ENCODE peak calls at places on chromosomes 2 and 18, in nine cellular contexts. One of them, this sample, is unnamed.

GRCh38 chr18:22439447-22439846 is 21.7 kb upstream of the CTAGE1 start:
- DNase-seq in sigmoid colon: no peak
- DNase-seq in cardiac muscle cell: peak; percentile 56
- DNase-seq in adrenal gland: no peak
- DNase-seq in endodermal cell: no peak
- DNase-seq in left lung: no peak
- DNase-seq in astrocyte: peak; percentile 37
- DNase-seq in right atrium auricular region: no peak
- DNase-seq in uterus: no peak
- DNase-seq in this sample: no peak

GRCh38 chr2:58042486-58042970 is 4.1 kb upstream of the VRK2 start:
- DNase-seq in uterus: no peak
- DNase-seq in left lung: no peak
- DNase-seq in astrocyte: peak; percentile 93
- DNase-seq in cardiac muscle cell: peak; percentile 92
- DNase-seq in endodermal cell: no peak
- DNase-seq in right atrium auricular region: no peak
- DNase-seq in sigmoid colon: no peak
- DNase-seq in adrenal gland: peak; percentile 74
- DNase-seq in this sample: no peak

GRCh38 chr18:71442830-71443229 is 1101.3 kb downstream of the CBLN2 start:
- DNase-seq in uterus: no peak
- DNase-seq in left lung: no peak
- DNase-seq in adrenal gland: no peak
- DNase-seq in right atrium auricular region: no peak
- DNase-seq in astrocyte: peak; percentile 86
- DNase-seq in sigmoid colon: no peak
- DNase-seq in cardiac muscle cell: peak; percentile 82
- DNase-seq in endodermal cell: no peak
- DNase-seq in this sample: no peak

GRCh38 chr2:109624339-109624738 is 10.2 kb downstream of the SOWAHC start:
- DNase-seq in endodermal cell: no peak
- DNase-seq in astrocyte: no peak
- DNase-seq in uterus: no peak
- DNase-seq in adrenal gland: no peak
- DNase-seq in left lung: no peak
- DNase-seq in sigmoid colon: no peak
- DNase-seq in right atrium auricular region: no peak
- DNase-seq in cardiac muscle cell: no peak
- DNase-seq in this sample: no peak

GRCh38 chr2:53787255-53787910 is 539 bp downstream of the ERLEC1 start:
- DNase-seq in adrenal gland: no peak
- DNase-seq in astrocyte: peak; percentile 44
- DNase-seq in left lung: no peak
- DNase-seq in cardiac muscle cell: peak; percentile 14
- DNase-seq in uterus: no peak
- DNase-seq in right atrium auricular region: no peak
- DNase-seq in endodermal cell: peak; percentile 53
- DNase-seq in sigmoid colon: no peak
- DNase-seq in this sample: no peak

GRCh38 chr2:171522057-171522803 is at the start of gene CYBRD1:
- DNase-seq in astrocyte: peak; percentile 71
- DNase-seq in left lung: peak; percentile 94
- DNase-seq in adrenal gland: peak; percentile 88
- DNase-seq in right atrium auricular region: peak; percentile 90
- DNase-seq in sigmoid colon: peak; percentile 96
- DNase-seq in endodermal cell: peak; percentile 88
- DNase-seq in uterus: peak; percentile 85
- DNase-seq in cardiac muscle cell: peak; percentile 94
- DNase-seq in this sample: peak; percentile 84

GRCh38 chr2:237435844-237436590 is 22.1 kb upstream of the COL6A3 start:
- DNase-seq in left lung: no peak
- DNase-seq in right atrium auricular region: peak; percentile 73
- DNase-seq in adrenal gland: no peak
- DNase-seq in cardiac muscle cell: peak; percentile 93
- DNase-seq in astrocyte: peak; percentile 87
- DNase-seq in sigmoid colon: no peak
- DNase-seq in endodermal cell: no peak
- DNase-seq in uterus: peak; percentile 72
- DNase-seq in this sample: no peak

GRCh38 chr2:237201461-237202287 is 116.0 kb downstream of the COPS8 start:
- DNase-seq in cardiac muscle cell: peak; percentile 81
- DNase-seq in left lung: no peak
- DNase-seq in astrocyte: peak; percentile 98
- DNase-seq in sigmoid colon: peak; percentile 67
- DNase-seq in adrenal gland: peak; percentile 92
- DNase-seq in endodermal cell: peak; percentile 72
- DNase-seq in uterus: peak; percentile 49
- DNase-seq in right atrium auricular region: peak; percentile 72
- DNase-seq in this sample: peak; percentile 70

GRCh38 chr2:66173635-66174034 is 261.3 kb upstream of the MEIS1 start:
- DNase-seq in adrenal gland: no peak
- DNase-seq in uterus: no peak
- DNase-seq in right atrium auricular region: no peak
- DNase-seq in left lung: no peak
- DNase-seq in endodermal cell: no peak
- DNase-seq in sigmoid colon: no peak
- DNase-seq in cardiac muscle cell: no peak
- DNase-seq in astrocyte: no peak
- DNase-seq in this sample: no peak

GRCh38 chr2:60958361-60958760 is 59.2 kb upstream of the PEX13 start:
- DNase-seq in adrenal gland: no peak
- DNase-seq in left lung: no peak
- DNase-seq in astrocyte: peak; percentile 39
- DNase-seq in sigmoid colon: no peak
- DNase-seq in right atrium auricular region: no peak
- DNase-seq in uterus: no peak
- DNase-seq in cardiac muscle cell: no peak
- DNase-seq in endodermal cell: no peak
- DNase-seq in this sample: no peak

GRCh38 chr2:231385429-231385828 is 10.1 kb upstream of the B3GNT7 start:
- DNase-seq in sigmoid colon: no peak
- DNase-seq in uterus: no peak
- DNase-seq in left lung: peak; percentile 38
- DNase-seq in adrenal gland: no peak
- DNase-seq in right atrium auricular region: no peak
- DNase-seq in astrocyte: no peak
- DNase-seq in cardiac muscle cell: no peak
- DNase-seq in endodermal cell: no peak
- DNase-seq in this sample: no peak

GRCh38 chr2:46010925-46011490 is 286.2 kb upstream of the EPAS1 start:
- DNase-seq in astrocyte: no peak
- DNase-seq in right atrium auricular region: no peak
- DNase-seq in adrenal gland: no peak
- DNase-seq in sigmoid colon: no peak
- DNase-seq in endodermal cell: no peak
- DNase-seq in uterus: no peak
- DNase-seq in left lung: no peak
- DNase-seq in cardiac muscle cell: peak; percentile 75
- DNase-seq in this sample: no peak

GRCh38 chr2:195543902-195544894 is 112.8 kb upstream of the SLC39A10 start:
- DNase-seq in left lung: peak; percentile 19
- DNase-seq in adrenal gland: no peak
- DNase-seq in endodermal cell: no peak
- DNase-seq in right atrium auricular region: no peak
- DNase-seq in astrocyte: peak; percentile 66
- DNase-seq in uterus: no peak
- DNase-seq in cardiac muscle cell: peak; percentile 69
- DNase-seq in sigmoid colon: no peak
- DNase-seq in this sample: no peak

GRCh38 chr2:238995634-238996033 is 147.7 kb downstream of the TWIST2 start:
- DNase-seq in cardiac muscle cell: no peak
- DNase-seq in left lung: no peak
- DNase-seq in astrocyte: peak; percentile 49
- DNase-seq in sigmoid colon: no peak
- DNase-seq in uterus: no peak
- DNase-seq in adrenal gland: no peak
- DNase-seq in endodermal cell: no peak
- DNase-seq in right atrium auricular region: no peak
- DNase-seq in this sample: no peak

GRCh38 chr18:49768051-49768391 is 45.3 kb downstream of the ACAA2 start:
- DNase-seq in adrenal gland: no peak
- DNase-seq in cardiac muscle cell: peak; percentile 85
- DNase-seq in endodermal cell: peak; percentile 93
- DNase-seq in right atrium auricular region: no peak
- DNase-seq in astrocyte: peak; percentile 50
- DNase-seq in uterus: no peak
- DNase-seq in left lung: no peak
- DNase-seq in sigmoid colon: no peak
- DNase-seq in this sample: peak; percentile 30

GRCh38 chr2:207166349-207167128 is 791 bp upstream of the KLF7 start:
- DNase-seq in astrocyte: peak; percentile 67
- DNase-seq in cardiac muscle cell: peak; percentile 93
- DNase-seq in uterus: peak; percentile 82
- DNase-seq in adrenal gland: peak; percentile 93
- DNase-seq in sigmoid colon: peak; percentile 91
- DNase-seq in right atrium auricular region: peak; percentile 80
- DNase-seq in endodermal cell: peak; percentile 93
- DNase-seq in left lung: peak; percentile 94
- DNase-seq in this sample: peak; percentile 83

DNA sequence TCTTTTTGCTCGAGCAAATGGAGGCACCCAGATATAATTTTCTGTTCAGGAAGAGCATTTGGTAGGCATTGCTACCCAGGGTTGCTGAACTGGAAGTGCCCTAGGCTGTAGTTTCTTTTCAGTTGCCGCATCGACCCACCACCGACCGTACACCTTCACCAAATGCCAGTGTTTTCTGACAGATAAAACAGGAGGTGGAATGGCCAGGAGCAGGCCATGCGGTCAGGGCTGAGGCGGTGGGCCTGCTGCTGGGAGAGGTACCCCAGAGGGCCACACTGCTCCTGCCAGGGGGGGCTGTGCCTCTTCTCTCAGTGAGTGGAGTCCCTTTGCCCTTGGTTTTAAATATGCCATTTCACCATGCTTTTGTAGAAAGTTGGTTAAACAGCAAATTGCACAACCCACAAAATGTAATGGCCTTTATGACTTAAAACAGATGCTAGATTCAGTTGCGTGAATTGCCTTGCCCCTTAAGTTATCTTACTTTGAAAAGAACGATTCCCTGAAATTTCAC is 36.5 kb downstream of the TSHZ1 start:
- DNase-seq in right atrium auricular region: no peak
- DNase-seq in sigmoid colon: no peak
- DNase-seq in endodermal cell: no peak
- DNase-seq in adrenal gland: no peak
- DNase-seq in uterus: no peak
- DNase-seq in left lung: no peak
- DNase-seq in cardiac muscle cell: peak; percentile 73
- DNase-seq in astrocyte: peak; percentile 34
- DNase-seq in this sample: no peak
- H3K27ac ChIP-seq in right atrium auricular region: peak overlapping the region; percentile 71
- H3K27ac ChIP-seq in sigmoid colon: peak overlapping the region; percentile 79
- H3K27ac ChIP-seq in endodermal cell: no peak overlapping the region
- H3K27ac ChIP-seq in adrenal gland: peak overlapping the region; percentile 76
- H3K27ac ChIP-seq in uterus: peak overlapping the region; percentile 82
- H3K27ac ChIP-seq in left lung: peak overlapping the region; percentile 60
- H3K27ac ChIP-seq in cardiac muscle cell: no peak overlapping the region
- H3K27ac ChIP-seq in astrocyte: peak overlapping the region; percentile 50
- H3K27ac ChIP-seq in this sample: peak overlapping the region; percentile 74

DNA sequence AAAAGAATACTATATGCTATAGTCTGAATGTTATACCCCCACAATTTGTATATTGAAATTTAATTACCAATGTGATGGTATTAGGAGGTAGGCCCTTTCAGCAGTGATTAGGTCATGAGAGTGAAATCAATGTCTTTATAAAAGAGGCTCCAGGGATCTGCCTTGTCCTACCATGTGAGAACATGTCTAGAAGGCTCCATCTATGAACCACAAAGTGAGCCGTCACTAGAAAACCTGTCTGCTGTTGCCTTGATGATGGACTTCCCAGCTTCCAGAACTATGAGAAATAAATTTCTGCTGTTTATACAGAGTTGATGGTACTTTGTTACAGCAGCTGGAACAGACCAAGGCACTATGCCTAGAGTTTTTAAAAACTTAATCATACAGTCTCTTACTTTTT is 46.3 kb upstream of the FAM124B start:
- DNase-seq in sigmoid colon: no peak
- DNase-seq in cardiac muscle cell: no peak
- DNase-seq in left lung: no peak
- DNase-seq in adrenal gland: no peak
- DNase-seq in astrocyte: no peak
- DNase-seq in right atrium auricular region: no peak
- DNase-seq in endodermal cell: no peak
- DNase-seq in uterus: no peak
- DNase-seq in this sample: no peak
- TF ChIP-seq CTCF in sigmoid colon: no peak
- TF ChIP-seq CTCF in cardiac muscle cell: no peak
- TF ChIP-seq CTCF in left lung: no peak
- TF ChIP-seq CTCF in adrenal gland: no peak
- TF ChIP-seq CTCF in astrocyte: no peak
- TF ChIP-seq CTCF in right atrium auricular region: no peak
- TF ChIP-seq CTCF in endodermal cell: no peak
- TF ChIP-seq CTCF in uterus: no peak
- TF ChIP-seq CTCF in this sample: no peak

DNA sequence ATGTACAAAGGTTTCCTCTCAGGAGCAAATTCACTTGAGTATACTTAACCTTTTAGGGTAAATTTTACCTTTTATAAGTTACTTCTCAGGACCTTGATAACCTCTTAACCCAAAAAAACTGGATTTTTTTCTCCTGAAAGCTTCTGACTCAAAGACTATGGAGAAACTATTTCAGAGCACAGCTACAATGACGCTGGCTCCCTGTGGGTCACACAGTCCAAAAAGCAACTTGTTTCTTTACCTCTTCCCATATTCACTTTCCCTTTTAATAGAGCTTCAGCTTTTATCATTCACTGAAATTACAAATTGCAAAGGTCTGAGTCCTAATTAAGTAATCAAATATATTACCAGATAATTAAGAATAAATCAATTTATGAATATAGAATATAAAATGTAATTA is 32.4 kb downstream of the GTF3C3 start:
- DNase-seq in endodermal cell: no peak
- DNase-seq in left lung: no peak
- DNase-seq in cardiac muscle cell: no peak
- DNase-seq in astrocyte: no peak
- DNase-seq in uterus: no peak
- DNase-seq in adrenal gland: no peak
- DNase-seq in sigmoid colon: no peak
- DNase-seq in right atrium auricular region: no peak
- DNase-seq in this sample: no peak
- H3K36me3 ChIP-seq in endodermal cell: peaks cover 78% of the 10 kb centered on the region
- H3K36me3 ChIP-seq in left lung: no peaks in the 10 kb centered on the region
- H3K36me3 ChIP-seq in cardiac muscle cell: peaks cover 63% of the 10 kb centered on the region
- H3K36me3 ChIP-seq in astrocyte: peaks cover 30% of the 10 kb centered on the region
- H3K36me3 ChIP-seq in uterus: no peaks in the 10 kb centered on the region
- H3K36me3 ChIP-seq in adrenal gland: no peaks in the 10 kb centered on the region
- H3K36me3 ChIP-seq in sigmoid colon: no peaks in the 10 kb centered on the region
- H3K36me3 ChIP-seq in right atrium auricular region: peaks cover 50% of the 10 kb centered on the region
- H3K36me3 ChIP-seq in this sample: peaks cover 99% of the 10 kb centered on the region

GRCh38 chr18:63878982-63879381 is 8.5 kb upstream of the SERPINB2 start:
- DNase-seq in left lung: no peak
- DNase-seq in right atrium auricular region: no peak
- DNase-seq in adrenal gland: no peak
- DNase-seq in uterus: no peak
- DNase-seq in cardiac muscle cell: peak; percentile 17
- DNase-seq in endodermal cell: no peak
- DNase-seq in astrocyte: no peak
- DNase-seq in sigmoid colon: no peak
- DNase-seq in this sample: no peak
- H3K27ac ChIP-seq in left lung: no peak overlapping the region
- H3K27ac ChIP-seq in right atrium auricular region: no peak overlapping the region
- H3K27ac ChIP-seq in adrenal gland: no peak overlapping the region
- H3K27ac ChIP-seq in uterus: no peak overlapping the region
- H3K27ac ChIP-seq in cardiac muscle cell: no peak overlapping the region
- H3K27ac ChIP-seq in endodermal cell: no peak overlapping the region
- H3K27ac ChIP-seq in astrocyte: no peak overlapping the region
- H3K27ac ChIP-seq in sigmoid colon: no peak overlapping the region
- H3K27ac ChIP-seq in this sample: no peak overlapping the region